ENCODE peak calls at places on chromosome 17, in ten cellular contexts. L is GM23338, A is HS-27A, H is SK-N-DZ, M is GM13976, P is heart left ventricle, X is mesenteric fat pad, V is NCI-H460, S is H7, C is Right ventricle myocardium inferior. K is an unnamed sample.

GRCh38 chr17:32356750-32357149 is 6.8 kb downstream of the ZNF207 start:
- DNase-seq in L (no peak), A (no peak), H (no peak), M (no peak), P (no peak), X (no peak), V (no peak), S (no peak), C (no peak), K (no peak)

GRCh38 chr17:43456661-43457361 is 27.0 kb upstream of the DHX8 start:
- DNase-seq in L (no peak), A (no peak), H (peak; percentile 61), M (no peak), P (peak; percentile 56), X (no peak), V (peak; percentile 92), S (no peak), C (no peak), K (no peak)

GRCh38 chr17:1454541-1454940 is 1.5 kb downstream of the CRK start:
- DNase-seq in L (no peak), A (no peak), H (no peak), M (no peak), P (no peak), X (no peak), V (no peak), S (no peak), C (no peak), K (no peak)

GRCh38 chr17:32461853-32462617 is 17.7 kb downstream of the PSMD11 start:
- DNase-seq in L (peak; percentile 89), A (no peak), H (peak; percentile 69), M (peak; percentile 60), P (peak; percentile 35), X (no peak), V (peak; percentile 58), S (peak; percentile 59), C (no peak), K (no peak)

GRCh38 chr17:40442392-40443195 is 656 bp upstream of the IGFBP4 start:
- DNase-seq in L (peak; percentile 66), A (no peak), H (peak; percentile 52), M (no peak), P (peak; percentile 71), X (no peak), V (no peak), S (peak; percentile 75), C (peak; percentile 81), K (no peak)

GRCh38 chr17:77833769-77834168 is 124.7 kb upstream of the TNRC6C start:
- DNase-seq in L (no peak), A (no peak), H (no peak), M (no peak), P (no peak), X (no peak), V (no peak), S (no peak), C (no peak), K (no peak)

GRCh38 chr17:77726549-77726957 is 231.9 kb upstream of the TNRC6C start:
- DNase-seq in L (no peak), A (no peak), H (no peak), M (no peak), P (no peak), X (peak; percentile 49), V (no peak), S (peak; percentile 17), C (no peak), K (no peak)

GRCh38 chr17:12549499-12549901 is 116.2 kb upstream of the MYOCD start:
- DNase-seq in L (no peak), A (no peak), H (no peak), M (no peak), P (no peak), X (no peak), V (no peak), S (no peak), C (no peak), K (no peak)

GRCh38 chr17:76179496-76180467 is 38.7 kb upstream of the FOXJ1 start:
- DNase-seq in L (no peak), A (no peak), H (no peak), M (peak; percentile 38), P (no peak), X (no peak), V (peak; percentile 37), S (no peak), C (no peak), K (no peak)

GRCh38 chr17:973053-973452 is 6.5 kb downstream of the NXN start:
- DNase-seq in L (peak; percentile 77), A (no peak), H (no peak), M (no peak), P (no peak), X (no peak), V (no peak), S (peak; percentile 64), C (no peak), K (no peak)

GRCh38 chr17:58249270-58250133 is 11.1 kb downstream of the LPO start:
- DNase-seq in L (peak; percentile 79), A (peak; percentile 24), H (peak; percentile 70), M (peak; percentile 97), P (peak; percentile 66), X (no peak), V (peak; percentile 58), S (peak; percentile 97), C (peak; percentile 87), K (peak; percentile 55)

GRCh38 chr17:38598536-38598935 is 7.2 kb downstream of the SRCIN1 start:
- DNase-seq in L (peak; percentile 99), A (no peak), H (peak; percentile 95), M (peak; percentile 64), P (no peak), X (no peak), V (peak; percentile 65), S (peak; percentile 94), C (peak; percentile 58), K (no peak)

GRCh38 chr17:78944026-78944425 is 18.8 kb upstream of the TIMP2 start:
- DNase-seq in L (no peak), A (no peak), H (no peak), M (no peak), P (no peak), X (no peak), V (no peak), S (no peak), C (no peak), K (no peak)

GRCh38 chr17:58191259-58191896 is 1.1 kb upstream of the EPX start:
- DNase-seq in L (no peak), A (no peak), H (peak; percentile 34), M (no peak), P (no peak), X (no peak), V (no peak), S (peak; percentile 41), C (no peak), K (no peak)

GRCh38 chr17:78265121-78265520 is 33.7 kb downstream of the TMEM235 start:
- DNase-seq in L (no peak), A (no peak), H (no peak), M (no peak), P (no peak), X (no peak), V (no peak), S (no peak), C (peak; percentile 50), K (no peak)

GRCh38 chr17:81170727-81171494 is 4.9 kb upstream of the AATK start:
- DNase-seq in L (no peak), A (no peak), H (no peak), M (no peak), P (no peak), X (no peak), V (no peak), S (no peak), C (peak; percentile 34), K (no peak)

GRCh38 chr17:79465011-79466006 is 145.5 kb downstream of the RBFOX3 start:
- DNase-seq in L (no peak), A (no peak), H (no peak), M (no peak), P (no peak), X (no peak), V (no peak), S (no peak), C (no peak), K (no peak)

GRCh38 chr17:32518856-32519768 is 32.3 kb downstream of the CDK5R1 start:
- DNase-seq in L (peak; percentile 96), A (no peak), H (peak; percentile 74), M (peak; percentile 73), P (peak; percentile 59), X (no peak), V (peak; percentile 21), S (peak; percentile 98), C (no peak), K (peak; percentile 38)

GRCh38 chr17:75748706-75749105 is 16.3 kb downstream of the GALK1 start:
- DNase-seq in L (no peak), A (no peak), H (no peak), M (no peak), P (no peak), X (no peak), V (no peak), S (no peak), C (peak; percentile 41), K (no peak)

GRCh38 chr17:42188749-42189650 is 3.7 kb upstream of the HCRT start:
- DNase-seq in L (no peak), A (no peak), H (no peak), M (no peak), P (no peak), X (no peak), V (no peak), S (peak; percentile 8), C (no peak), K (no peak)

GRCh38 chr17:56108811-56109284 is 44.4 kb upstream of the ANKFN1 start:
- DNase-seq in L (no peak), A (no peak), H (no peak), M (no peak), P (no peak), X (no peak), V (no peak), S (no peak), C (no peak), K (no peak)

GRCh38 chr17:79441607-79442006 is 169.2 kb downstream of the RBFOX3 start:
- DNase-seq in L (no peak), A (no peak), H (no peak), M (no peak), P (no peak), X (no peak), V (no peak), S (no peak), C (peak; percentile 57), K (no peak)

GRCh38 chr17:67245694-67246397 is 850 bp upstream of the HELZ start:
- DNase-seq in L (peak; percentile 94), A (no peak), H (peak; percentile 24), M (peak; percentile 57), P (peak; percentile 31), X (peak; percentile 90), V (no peak), S (peak; percentile 93), C (peak; percentile 71), K (no peak)

GRCh38 chr17:54982399-54982798 is 13.8 kb downstream of the STXBP4 start:
- DNase-seq in L (no peak), A (no peak), H (no peak), M (no peak), P (no peak), X (no peak), V (no peak), S (no peak), C (no peak), K (no peak)

GRCh38 chr17:82330322-82331239 is 3.0 kb downstream of the SECTM1 start:
- DNase-seq in L (no peak), A (peak; percentile 12), H (peak; percentile 74), M (no peak), P (peak; percentile 61), X (no peak), V (no peak), S (peak; percentile 67), C (no peak), K (no peak)

GRCh38 chr17:64736804-64737492 is 74.8 kb upstream of the SMURF2 start:
- DNase-seq in L (peak; percentile 56), A (no peak), H (peak; percentile 32), M (no peak), P (no peak), X (no peak), V (peak; percentile 23), S (no peak), C (no peak), K (no peak)

GRCh38 chr17:35733366-35733765 is 1.9 kb downstream of the RASL10B start:
- DNase-seq in L (no peak), A (no peak), H (no peak), M (no peak), P (no peak), X (no peak), V (no peak), S (peak; percentile 19), C (no peak), K (no peak)

GRCh38 chr17:35605753-35606152 is 18.6 kb downstream of the AP2B1 start:
- DNase-seq in L (no peak), A (no peak), H (no peak), M (no peak), P (no peak), X (no peak), V (no peak), S (no peak), C (no peak), K (no peak)